ENCODE peak calls at places on chromosomes 2 and 18, in ten cellular contexts. L is breast epithelium, H is GM23338, I is cardiac fibroblast, D is fibroblast of mammary gland, T is brain microvascular endothelial cell, A is pancreas, J is fibroblast of the aortic adventitia, M is PC-3, U is dorsolateral prefrontal cortex. O is an unnamed sample.
A peak's percentile ranks its signal among the peaks of the same experiment; 100 is the strongest.

GRCh38 chr2:102094917-102095316 is 47.6 kb upstream of the IL1R1 start:
- DNase-seq in L (no peak), H (no peak), I (peak; percentile 97), D (peak; percentile 98), T (peak; percentile 96), A (no peak), J (peak; percentile 86), M (peak; percentile 87), U (no peak), O (peak; percentile 99)

GRCh38 chr18:58618822-58619553 is 9.9 kb downstream of the ALPK2 start:
- DNase-seq in L (no peak), H (peak; percentile 18), I (no peak), D (no peak), T (no peak), A (no peak), J (peak; percentile 30), M (no peak), U (no peak), O (no peak)

GRCh38 chr2:127416486-127417001 is 1.7 kb upstream of the PROC start:
- DNase-seq in L (no peak), H (no peak), I (no peak), D (no peak), T (no peak), A (no peak), J (no peak), M (no peak), U (peak; percentile 25), O (no peak)

GRCh38 chr2:217394510-217395351 is 534.9 kb upstream of the TNP1 start:
- DNase-seq in L (no peak), H (no peak), I (peak; percentile 46), D (peak; percentile 83), T (no peak), A (no peak), J (peak; percentile 24), M (peak; percentile 55), U (no peak), O (peak; percentile 51)

GRCh38 chr2:223057545-223057944 is 5.6 kb downstream of the KCNE4 start:
- DNase-seq in L (no peak), H (no peak), I (peak; percentile 28), D (peak; percentile 43), T (no peak), A (no peak), J (no peak), M (no peak), U (no peak), O (no peak)

GRCh38 chr2:14423145-14423906 is 209.2 kb upstream of the LRATD1 start:
- DNase-seq in L (no peak), H (no peak), I (no peak), D (peak; percentile 2), T (no peak), A (no peak), J (no peak), M (peak; percentile 8), U (no peak), O (no peak)

GRCh38 chr18:56245856-56246575 is 392.4 kb downstream of the TXNL1 start:
- DNase-seq in L (no peak), H (no peak), I (peak; percentile 46), D (peak; percentile 36), T (no peak), A (no peak), J (peak; percentile 59), M (peak; percentile 70), U (no peak), O (peak; percentile 71)

GRCh38 chr18:51437280-51438271 is 240.1 kb upstream of the MEX3C start:
- DNase-seq in L (no peak), H (no peak), I (no peak), D (no peak), T (no peak), A (no peak), J (no peak), M (no peak), U (no peak), O (no peak)

GRCh38 chr2:224055101-224055500 is 16.0 kb upstream of the SERPINE2 start:
- DNase-seq in L (no peak), H (no peak), I (peak; percentile 53), D (peak; percentile 51), T (no peak), A (no peak), J (no peak), M (no peak), U (no peak), O (no peak)

GRCh38 chr2:224059178-224059577 is 20.1 kb upstream of the SERPINE2 start:
- DNase-seq in L (no peak), H (no peak), I (no peak), D (no peak), T (no peak), A (no peak), J (no peak), M (no peak), U (no peak), O (no peak)

GRCh38 chr2:224060783-224061482 is 21.8 kb upstream of the SERPINE2 start:
- DNase-seq in L (no peak), H (no peak), I (no peak), D (no peak), T (no peak), A (no peak), J (no peak), M (no peak), U (no peak), O (no peak)

GRCh38 chr2:224056889-224057288 is 17.8 kb upstream of the SERPINE2 start:
- DNase-seq in L (no peak), H (no peak), I (no peak), D (no peak), T (no peak), A (no peak), J (no peak), M (no peak), U (no peak), O (no peak)

DNA sequence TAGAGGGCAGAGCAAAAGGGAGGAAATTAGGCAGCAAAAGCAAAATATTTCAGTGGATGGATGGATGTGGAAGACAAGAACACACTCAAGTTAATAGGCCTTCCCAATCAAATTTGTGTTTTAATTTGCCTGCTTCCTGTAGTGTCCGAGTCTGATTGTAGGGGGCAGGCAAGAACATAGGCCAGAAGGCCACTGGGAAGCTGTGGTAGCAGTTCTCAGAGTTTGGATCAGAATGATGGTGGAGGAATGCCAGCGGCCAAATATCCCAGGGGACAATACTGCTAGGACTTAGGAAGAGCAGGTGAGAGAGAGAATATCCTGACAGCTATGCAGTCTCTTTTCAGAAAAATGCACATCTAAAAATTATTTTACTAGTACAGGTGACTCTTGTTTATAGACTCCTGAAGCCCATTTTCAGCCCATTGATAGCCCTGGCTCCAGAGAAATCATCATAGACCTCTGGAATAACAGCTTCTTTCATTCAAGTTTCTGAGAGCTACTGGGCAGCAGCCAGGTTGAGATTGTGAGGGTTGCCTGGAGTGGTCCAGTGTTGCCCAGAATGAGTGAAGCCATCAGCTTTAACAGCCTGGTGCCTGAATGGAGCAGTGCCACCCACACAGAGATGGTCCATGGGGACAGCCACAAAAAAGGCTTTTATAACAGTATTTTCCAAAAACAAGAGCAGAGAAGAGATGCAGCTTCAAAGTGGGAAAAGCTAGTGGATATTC is 19.1 kb upstream of the SERPINE2 start:
- DNase-seq in L (no peak), H (peak; percentile 33), I (no peak), D (no peak), T (no peak), A (no peak), J (no peak), M (no peak), U (peak; percentile 38), O (no peak)
- TF ChIP-seq CTCF in L (no peak), H (peak; percentile 43), I (peak; percentile 27), D (no peak), T (peak; percentile 32), A (no peak), J (no peak), M (peak; percentile 31), U (peak; percentile 17), O (no peak)

DNA sequence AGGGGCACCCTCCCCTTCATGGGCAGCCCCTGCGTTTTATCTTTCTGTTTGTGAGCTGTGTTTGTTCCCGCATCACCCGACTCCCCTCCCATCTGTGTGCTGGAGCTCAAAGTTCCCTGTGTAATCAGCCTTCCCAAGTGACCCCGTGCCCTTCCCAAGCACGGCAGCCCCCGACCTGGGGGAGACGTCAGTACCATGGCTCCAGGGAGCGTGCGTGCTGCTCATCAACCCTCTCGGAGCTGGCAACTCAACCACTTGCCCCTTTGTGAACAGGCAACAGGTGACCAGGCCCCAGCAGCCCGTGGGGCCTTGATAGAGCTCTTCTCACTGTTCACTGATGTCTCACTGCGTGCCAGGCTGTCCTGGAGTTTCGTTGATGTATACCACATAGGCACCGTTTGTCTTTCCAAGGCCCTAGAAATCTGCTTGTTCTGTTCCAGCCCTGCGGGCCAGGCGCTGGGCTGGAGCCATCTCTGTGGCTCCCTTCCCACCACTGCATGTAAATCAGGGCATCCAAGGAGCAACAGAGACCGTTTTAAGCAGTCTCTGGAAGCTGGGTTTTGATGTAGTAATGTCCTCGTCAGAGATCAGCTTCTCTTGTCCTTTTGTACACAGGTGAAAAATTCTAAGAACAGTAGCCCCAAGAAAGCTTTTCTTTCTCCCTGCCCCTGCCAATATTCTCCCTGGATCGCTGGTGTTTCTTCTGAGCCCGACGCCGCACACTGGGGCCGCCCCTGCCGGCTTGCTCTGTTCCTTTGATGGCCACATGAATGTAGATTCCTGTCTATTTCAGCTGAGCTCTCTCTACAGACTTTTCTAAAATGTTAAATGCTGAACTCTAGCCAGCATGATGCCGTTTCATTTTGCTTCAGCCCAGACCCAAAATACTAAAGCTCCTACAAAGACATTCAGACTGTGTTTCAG is 107.0 kb upstream of the PTPRM start:
- DNase-seq in L (no peak), H (peak; percentile 11), I (no peak), D (no peak), T (no peak), A (no peak), J (no peak), M (no peak), U (no peak), O (peak; percentile 2)
- H3K4me3 ChIP-seq in L (peak overlapping the region; percentile 54), H (no peak overlapping the region), I (no peak overlapping the region), D (peak overlapping the region; percentile 13), T (peak overlapping the region; percentile 5), A (no peak overlapping the region), J (no peak overlapping the region), M (no peak overlapping the region), U (peak overlapping the region; percentile 25), O (no peak overlapping the region)

DNA sequence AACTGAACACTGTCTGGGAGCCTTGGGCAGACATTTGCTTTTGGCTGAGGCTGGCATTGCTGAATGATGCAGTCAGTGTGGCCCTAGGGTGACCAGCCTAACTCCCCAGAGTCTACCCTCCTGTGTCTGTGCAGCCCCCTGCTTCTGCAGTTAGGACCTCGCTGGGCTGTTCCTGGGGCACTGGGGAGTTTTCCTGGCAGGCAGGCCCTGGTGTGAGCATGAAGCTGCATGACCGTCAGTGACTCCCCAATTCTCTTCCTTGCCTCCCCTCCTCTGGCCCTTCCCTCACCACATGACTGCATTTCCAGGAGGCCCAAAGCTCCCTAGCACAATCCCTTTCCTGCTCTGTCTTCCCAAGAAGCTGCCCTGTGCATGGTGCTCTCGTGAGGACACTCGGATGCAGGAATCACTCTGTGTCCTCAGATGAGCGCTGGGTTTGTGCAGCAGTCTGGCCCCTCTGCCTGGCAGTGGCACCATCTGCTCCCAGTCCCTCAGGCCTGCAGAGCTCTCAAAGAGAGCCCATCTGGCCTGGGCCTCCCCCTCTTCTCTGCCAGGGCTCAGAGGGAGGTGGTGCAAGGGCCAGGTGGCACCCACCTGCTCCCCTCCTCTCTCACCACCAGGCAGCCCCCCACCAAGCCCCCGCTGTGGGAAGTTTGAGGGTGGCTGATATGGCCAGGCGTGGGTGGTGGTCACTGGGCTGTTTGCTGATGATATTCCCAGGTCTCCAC is 125.5 kb upstream of the HS6ST1 start:
- DNase-seq in L (peak; percentile 13), H (no peak), I (no peak), D (no peak), T (no peak), A (peak; percentile 8), J (no peak), M (no peak), U (no peak), O (no peak)
- TF ChIP-seq CTCF in L (no peak), H (no peak), I (no peak), D (no peak), T (no peak), A (no peak), J (no peak), M (no peak), U (no peak), O (no peak)

DNA sequence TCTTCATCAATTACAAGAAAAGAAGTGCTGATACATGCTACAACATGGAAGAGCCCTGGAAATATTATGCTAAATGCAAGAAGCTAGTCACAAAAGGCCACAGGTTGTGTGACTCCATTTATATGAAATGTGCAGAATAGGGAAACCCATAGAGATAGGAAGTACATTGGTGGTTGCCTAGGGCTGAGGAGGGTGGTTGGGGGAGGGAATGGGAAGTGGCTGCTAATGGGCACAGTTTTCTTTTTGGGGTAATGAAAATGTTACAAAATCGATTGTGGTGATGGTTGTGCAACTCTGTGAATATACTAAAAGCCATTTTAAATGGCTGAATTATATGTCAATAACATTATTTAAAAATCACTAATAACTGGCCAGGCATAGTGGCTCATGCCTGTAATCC is 24.3 kb upstream of the RESP18 start:
- DNase-seq in L (no peak), H (no peak), I (no peak), D (no peak), T (no peak), A (no peak), J (no peak), M (no peak), U (no peak), O (no peak)
- H3K4me3 ChIP-seq in L (no peak overlapping the region), H (no peak overlapping the region), I (no peak overlapping the region), D (no peak overlapping the region), T (no peak overlapping the region), A (no peak overlapping the region), J (no peak overlapping the region), M (no peak overlapping the region), U (no peak overlapping the region), O (no peak overlapping the region)

O was measured in foreskin fibroblast.